ENCODE peak calls at places on chromosomes 6 and 20, in five cellular contexts. One of them, this sample, is unnamed.
A peak's percentile ranks its signal among the peaks of the same experiment; 100 is the strongest.

GRCh38 chr20:33163856-33164762 is 3.9 kb upstream of the BPIFA2 start:
- DNase-seq in IMR-90: no peak
- DNase-seq in neuronal stem cell: no peak
- DNase-seq in H1: no peak
- DNase-seq in trophoblast cell: no peak
- DNase-seq in this sample: no peak

GRCh38 chr6:110394409-110394808 is 21.0 kb downstream of the DDO start:
- DNase-seq in IMR-90: no peak
- DNase-seq in neuronal stem cell: no peak
- DNase-seq in H1: no peak
- DNase-seq in trophoblast cell: no peak
- DNase-seq in this sample: no peak

GRCh38 chr6:168124161-168124560 is 45.1 kb upstream of the FRMD1 start:
- DNase-seq in IMR-90: no peak
- DNase-seq in neuronal stem cell: no peak
- DNase-seq in H1: no peak
- DNase-seq in trophoblast cell: peak; percentile 31
- DNase-seq in this sample: no peak

GRCh38 chr6:46042355-46042999 is 26.8 kb upstream of the CLIC5 start:
- DNase-seq in IMR-90: peak; percentile 11
- DNase-seq in neuronal stem cell: peak; percentile 21
- DNase-seq in H1: no peak
- DNase-seq in trophoblast cell: peak; percentile 56
- DNase-seq in this sample: peak; percentile 60

GRCh38 chr6:76532647-76533046 is 460.2 kb upstream of the IMPG1 start:
- DNase-seq in IMR-90: no peak
- DNase-seq in neuronal stem cell: no peak
- DNase-seq in H1: no peak
- DNase-seq in trophoblast cell: no peak
- DNase-seq in this sample: no peak

GRCh38 chr20:56187791-56188190 is 60.7 kb upstream of the MC3R start:
- DNase-seq in IMR-90: no peak
- DNase-seq in neuronal stem cell: no peak
- DNase-seq in H1: no peak
- DNase-seq in trophoblast cell: peak; percentile 5
- DNase-seq in this sample: no peak

GRCh38 chr6:133208183-133208755 is 32.9 kb upstream of the EYA4 start:
- DNase-seq in IMR-90: peak; percentile 91
- DNase-seq in neuronal stem cell: no peak
- DNase-seq in H1: no peak
- DNase-seq in trophoblast cell: no peak
- DNase-seq in this sample: peak; percentile 56

GRCh38 chr20:45506927-45507820 is 8.2 kb downstream of the SPINT3 start:
- DNase-seq in IMR-90: no peak
- DNase-seq in neuronal stem cell: no peak
- DNase-seq in H1: no peak
- DNase-seq in trophoblast cell: no peak
- DNase-seq in this sample: no peak

GRCh38 chr6:106974337-106974998 is at the start of gene CD24:
- DNase-seq in IMR-90: no peak
- DNase-seq in neuronal stem cell: peak; percentile 70
- DNase-seq in H1: no peak
- DNase-seq in trophoblast cell: peak; percentile 52
- DNase-seq in this sample: peak; percentile 15
- H4K91ac ChIP-seq in IMR-90: no peak within 1 kb of the TSS
- H4K91ac ChIP-seq in neuronal stem cell: peak within 1 kb of the TSS; percentile 85
- H4K91ac ChIP-seq in H1: peak within 1 kb of the TSS; percentile 80
- H4K91ac ChIP-seq in trophoblast cell: peak within 1 kb of the TSS; percentile 99
- H4K91ac ChIP-seq in this sample: no peak within 1 kb of the TSS

GRCh38 chr6:16730720-16731502 is 30.3 kb downstream of the ATXN1 start:
- DNase-seq in IMR-90: no peak
- DNase-seq in neuronal stem cell: no peak
- DNase-seq in H1: no peak
- DNase-seq in trophoblast cell: peak; percentile 81
- DNase-seq in this sample: peak; percentile 32
- H3K4me3 ChIP-seq in IMR-90: no peak overlapping the region
- H3K4me3 ChIP-seq in neuronal stem cell: no peak overlapping the region
- H3K4me3 ChIP-seq in H1: no peak overlapping the region
- H3K4me3 ChIP-seq in trophoblast cell: no peak overlapping the region
- H3K4me3 ChIP-seq in this sample: no peak overlapping the region

DNA sequence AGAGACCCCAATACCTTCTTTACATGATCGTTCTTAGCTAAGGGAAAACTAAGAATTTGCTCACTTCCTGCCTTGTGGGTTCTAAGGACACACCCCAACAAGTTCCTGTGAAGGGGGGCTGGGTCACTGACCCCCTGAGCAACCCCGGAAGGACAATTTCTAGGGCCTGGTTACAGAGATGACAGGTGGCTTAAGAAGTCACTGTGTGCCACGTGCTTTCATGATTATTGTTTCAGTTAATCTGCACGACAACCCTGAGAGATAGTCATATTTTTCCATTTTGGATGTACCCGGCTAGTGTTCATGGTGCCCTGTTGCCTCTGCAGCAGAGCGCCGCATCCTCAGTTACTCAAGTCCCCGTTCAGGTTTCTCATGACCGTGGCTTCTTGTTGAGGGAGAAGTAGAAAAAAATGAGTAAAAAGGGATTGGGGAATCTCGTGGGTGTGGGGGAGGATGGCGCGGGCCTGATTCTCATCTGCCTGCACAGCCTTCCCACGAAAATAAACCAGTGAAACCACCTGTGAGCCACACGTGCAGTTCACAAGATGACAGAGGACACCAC is 671.9 kb downstream of the QKI start:
- DNase-seq in IMR-90: no peak
- DNase-seq in neuronal stem cell: no peak
- DNase-seq in H1: no peak
- DNase-seq in trophoblast cell: no peak
- DNase-seq in this sample: no peak
- H3K27ac ChIP-seq in IMR-90: no peak overlapping the region
- H3K27ac ChIP-seq in neuronal stem cell: peak overlapping the region; percentile 93
- H3K27ac ChIP-seq in H1: no peak overlapping the region
- H3K27ac ChIP-seq in trophoblast cell: no peak overlapping the region
- H3K27ac ChIP-seq in this sample: no peak overlapping the region

GRCh38 chr6:34425132-34425497 is 754 bp downstream of the RPS10 start:
- DNase-seq in IMR-90: no peak
- DNase-seq in neuronal stem cell: no peak
- DNase-seq in H1: no peak
- DNase-seq in trophoblast cell: peak; percentile 42
- DNase-seq in this sample: peak; percentile 30
- H4K91ac ChIP-seq in IMR-90: peak overlapping the region; percentile 86
- H4K91ac ChIP-seq in neuronal stem cell: no peak overlapping the region
- H4K91ac ChIP-seq in H1: peak overlapping the region; percentile 95
- H4K91ac ChIP-seq in trophoblast cell: peak overlapping the region; percentile 65
- H4K91ac ChIP-seq in this sample: peak overlapping the region; percentile 0

DNA sequence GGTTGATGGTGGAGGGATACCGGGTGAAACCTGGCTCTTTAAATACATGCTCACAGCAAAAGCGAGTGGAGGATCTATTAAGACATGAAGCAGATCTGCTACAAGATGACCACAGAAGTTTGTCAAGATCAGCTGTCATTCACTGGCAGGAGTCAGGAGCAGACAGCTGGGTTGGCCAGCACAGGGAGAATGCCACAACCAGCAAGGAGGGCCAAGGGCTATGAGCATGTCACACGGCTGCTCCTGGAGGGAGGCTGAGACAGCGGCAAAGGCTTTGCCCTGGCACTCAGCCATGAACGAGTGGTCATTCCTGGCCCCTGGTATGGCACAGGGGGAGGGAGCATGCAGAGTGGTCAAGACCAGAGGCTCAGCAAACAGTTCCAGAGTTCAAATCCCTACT is 77.6 kb downstream of the POPDC3 start:
- DNase-seq in IMR-90: no peak
- DNase-seq in neuronal stem cell: no peak
- DNase-seq in H1: no peak
- DNase-seq in trophoblast cell: no peak
- DNase-seq in this sample: no peak
- H3K4me3 ChIP-seq in IMR-90: no peak overlapping the region
- H3K4me3 ChIP-seq in neuronal stem cell: no peak overlapping the region
- H3K4me3 ChIP-seq in H1: no peak overlapping the region
- H3K4me3 ChIP-seq in trophoblast cell: no peak overlapping the region
- H3K4me3 ChIP-seq in this sample: peak overlapping the region; percentile 12

DNA sequence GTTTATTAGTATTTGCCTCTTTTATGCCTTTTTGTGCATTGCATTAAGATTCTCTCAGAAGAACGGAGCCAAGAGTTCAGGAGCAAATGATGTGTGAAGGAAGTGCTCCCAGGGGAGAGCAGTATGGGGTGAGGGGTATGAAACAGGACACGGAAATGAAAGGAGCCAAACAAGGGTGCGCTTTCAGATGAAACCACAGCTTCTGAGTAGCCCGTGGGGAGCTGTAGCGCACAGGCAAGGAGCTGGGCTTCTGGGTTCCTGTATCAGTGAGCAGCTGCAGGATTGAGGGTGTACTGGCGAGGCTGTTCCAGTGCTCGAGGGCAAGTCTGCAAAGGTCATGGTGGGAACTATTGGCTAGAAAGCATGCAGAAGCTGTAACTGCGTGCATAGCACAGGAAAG is 25.4 kb downstream of the ANKEF1 start:
- DNase-seq in IMR-90: no peak
- DNase-seq in neuronal stem cell: no peak
- DNase-seq in H1: no peak
- DNase-seq in trophoblast cell: no peak
- DNase-seq in this sample: no peak
- H3K27ac ChIP-seq in IMR-90: no peak overlapping the region
- H3K27ac ChIP-seq in neuronal stem cell: no peak overlapping the region
- H3K27ac ChIP-seq in H1: no peak overlapping the region
- H3K27ac ChIP-seq in trophoblast cell: no peak overlapping the region
- H3K27ac ChIP-seq in this sample: no peak overlapping the region